ENCODE peak calls at places on chromosomes 16 and 17, in seven cellular contexts. One of them, this sample, is unnamed.

GRCh38 chr16:11797957-11798299 is 870 bp upstream of the ZC3H7A start:
- DNase-seq in activated gamma-delta T cell: no peak
- DNase-seq in NCI-H1436 treated with DMSO at 0.1 percent for 48 hours: no peak
- DNase-seq in HCEC 1CT: peak; percentile 9
- DNase-seq in GM03348: no peak
- DNase-seq in RCC 7860: no peak
- DNase-seq in T-cell: no peak
- DNase-seq in this sample: no peak

GRCh38 chr17:43943769-43944418 is 1.6 kb upstream of the PPY start:
- DNase-seq in activated gamma-delta T cell: peak; percentile 39
- DNase-seq in NCI-H1436 treated with DMSO at 0.1 percent for 48 hours: no peak
- DNase-seq in HCEC 1CT: peak; percentile 70
- DNase-seq in GM03348: peak; percentile 89
- DNase-seq in RCC 7860: peak; percentile 48
- DNase-seq in T-cell: peak; percentile 47
- DNase-seq in this sample: peak; percentile 40

GRCh38 chr17:60888812-60889709 is 211.4 kb downstream of the BCAS3 start:
- DNase-seq in activated gamma-delta T cell: no peak
- DNase-seq in NCI-H1436 treated with DMSO at 0.1 percent for 48 hours: no peak
- DNase-seq in HCEC 1CT: no peak
- DNase-seq in GM03348: peak; percentile 13
- DNase-seq in RCC 7860: no peak
- DNase-seq in T-cell: no peak
- DNase-seq in this sample: no peak

GRCh38 chr17:10870651-10871050 is 32.8 kb upstream of the PIRT start:
- DNase-seq in activated gamma-delta T cell: no peak
- DNase-seq in NCI-H1436 treated with DMSO at 0.1 percent for 48 hours: no peak
- DNase-seq in HCEC 1CT: no peak
- DNase-seq in GM03348: no peak
- DNase-seq in RCC 7860: no peak
- DNase-seq in T-cell: no peak
- DNase-seq in this sample: no peak

GRCh38 chr16:17160285-17160854 is 310.4 kb downstream of the XYLT1 start:
- DNase-seq in activated gamma-delta T cell: no peak
- DNase-seq in NCI-H1436 treated with DMSO at 0.1 percent for 48 hours: peak; percentile 14
- DNase-seq in HCEC 1CT: no peak
- DNase-seq in GM03348: no peak
- DNase-seq in RCC 7860: no peak
- DNase-seq in T-cell: no peak
- DNase-seq in this sample: no peak

GRCh38 chr17:32819035-32819434 is 57.9 kb downstream of the MYO1D start:
- DNase-seq in activated gamma-delta T cell: no peak
- DNase-seq in NCI-H1436 treated with DMSO at 0.1 percent for 48 hours: no peak
- DNase-seq in HCEC 1CT: peak; percentile 15
- DNase-seq in GM03348: peak; percentile 54
- DNase-seq in RCC 7860: no peak
- DNase-seq in T-cell: no peak
- DNase-seq in this sample: peak; percentile 84

GRCh38 chr16:13999071-13999894 is 71.8 kb upstream of the MRTFB start:
- DNase-seq in activated gamma-delta T cell: no peak
- DNase-seq in NCI-H1436 treated with DMSO at 0.1 percent for 48 hours: no peak
- DNase-seq in HCEC 1CT: no peak
- DNase-seq in GM03348: no peak
- DNase-seq in RCC 7860: no peak
- DNase-seq in T-cell: no peak
- DNase-seq in this sample: no peak

GRCh38 chr17:4304417-4305027 is 40.7 kb upstream of the ANKFY1 start:
- DNase-seq in activated gamma-delta T cell: no peak
- DNase-seq in NCI-H1436 treated with DMSO at 0.1 percent for 48 hours: no peak
- DNase-seq in HCEC 1CT: peak; percentile 28
- DNase-seq in GM03348: peak; percentile 71
- DNase-seq in RCC 7860: peak; percentile 18
- DNase-seq in T-cell: no peak
- DNase-seq in this sample: peak; percentile 8

GRCh38 chr17:72349011-72349410 is 228.2 kb downstream of the SOX9 start:
- DNase-seq in activated gamma-delta T cell: no peak
- DNase-seq in NCI-H1436 treated with DMSO at 0.1 percent for 48 hours: no peak
- DNase-seq in HCEC 1CT: no peak
- DNase-seq in GM03348: no peak
- DNase-seq in RCC 7860: no peak
- DNase-seq in T-cell: no peak
- DNase-seq in this sample: no peak

GRCh38 chr16:49856741-49857330 is 924 bp upstream of the ZNF423 start:
- DNase-seq in activated gamma-delta T cell: no peak
- DNase-seq in NCI-H1436 treated with DMSO at 0.1 percent for 48 hours: no peak
- DNase-seq in HCEC 1CT: peak; percentile 42
- DNase-seq in GM03348: peak; percentile 87
- DNase-seq in RCC 7860: no peak
- DNase-seq in T-cell: no peak
- DNase-seq in this sample: no peak

GRCh38 chr17:81043725-81044427 is 8.9 kb downstream of the BAIAP2 start:
- DNase-seq in activated gamma-delta T cell: no peak
- DNase-seq in NCI-H1436 treated with DMSO at 0.1 percent for 48 hours: no peak
- DNase-seq in HCEC 1CT: no peak
- DNase-seq in GM03348: no peak
- DNase-seq in RCC 7860: peak; percentile 99
- DNase-seq in T-cell: no peak
- DNase-seq in this sample: peak; percentile 69

This sample was measured in CMK.